ENCODE peak calls at places on chromosomes 4 and X, in eight cellular contexts. H is substantia nigra; W is naive thymus-derived CD4-positive, alpha-beta T cell; E is brain microvascular endothelial cell; T is SK-N-SH; V is ascending aorta; G is adrenal gland; C is Peyer's patch. U is an unnamed sample.

GRCh38 chrX:117973175-117974075 is 143.2 kb downstream of the KLHL13 start:
- DNase-seq in V (no peak), T (peak; percentile 30), C (no peak), W (no peak), H (no peak), E (no peak), G (no peak), U (no peak)

GRCh38 chr4:164402554-164402953 is 351.4 kb upstream of the SMIM31 start:
- DNase-seq in G (no peak), V (no peak), W (no peak), C (no peak), H (no peak), T (no peak), E (no peak), U (no peak)

GRCh38 chr4:112055100-112055499 is 90.2 kb upstream of the FAM241A start:
- DNase-seq in G (no peak), V (no peak), C (no peak), W (no peak), E (no peak), T (no peak), H (no peak), U (no peak)

GRCh38 chr4:125105561-125105960 is 209.2 kb upstream of the FAT4 start:
- DNase-seq in H (no peak), W (no peak), E (no peak), T (no peak), V (no peak), G (no peak), C (no peak), U (no peak)

GRCh38 chr4:152628128-152628527 is 51.7 kb downstream of the TMEM154 start:
- DNase-seq in G (no peak), C (no peak), E (no peak), W (no peak), T (no peak), H (no peak), V (no peak), U (no peak)

GRCh38 chrX:23317799-23318724 is 16.6 kb upstream of the PTCHD1 start:
- DNase-seq in V (no peak), H (peak; percentile 9), G (peak; percentile 22), W (peak; percentile 25), C (no peak), T (peak; percentile 69), E (peak; percentile 12), U (no peak)

GRCh38 chrX:23699636-23700194 is 32.4 kb downstream of the PRDX4 start:
- DNase-seq in W (no peak), H (no peak), G (peak; percentile 42), V (no peak), E (no peak), C (peak; percentile 26), T (no peak), U (no peak)

GRCh38 chr4:162461952-162462351 is 298.2 kb upstream of the FSTL5 start:
- DNase-seq in T (peak; percentile 3), H (no peak), V (no peak), C (no peak), W (no peak), E (no peak), G (no peak), U (no peak)

GRCh38 chr4:183797445-183798248 is 107.5 kb upstream of the STOX2 start:
- DNase-seq in H (no peak), E (no peak), G (no peak), C (no peak), T (peak; percentile 83), W (peak; percentile 33), V (no peak), U (no peak)

GRCh38 chr4:14084598-14084997 is 457.1 kb upstream of the BOD1L1 start:
- DNase-seq in H (no peak), C (no peak), W (no peak), T (no peak), V (no peak), G (no peak), E (no peak), U (no peak)

GRCh38 chr4:117575850-117576249 is 458.4 kb upstream of the NDST3 start:
- DNase-seq in G (no peak), W (no peak), E (no peak), C (no peak), V (no peak), H (no peak), T (no peak), U (no peak)

GRCh38 chrX:21373637-21374162 is 518 bp upstream of the CNKSR2 start:
- DNase-seq in C (peak; percentile 17), V (no peak), E (no peak), G (no peak), T (no peak), H (peak; percentile 35), W (peak; percentile 25), U (peak; percentile 3)

GRCh38 chr4:173461170-173461569 is 62.3 kb upstream of the SCRG1 start:
- DNase-seq in G (no peak), V (no peak), W (no peak), H (no peak), T (no peak), C (no peak), E (no peak), U (no peak)

GRCh38 chrX:151750511-151750910 is 16.0 kb downstream of the CNGA2 start:
- DNase-seq in V (no peak), E (no peak), C (no peak), H (no peak), T (no peak), G (no peak), W (no peak), U (no peak)

GRCh38 chr4:48490012-48490679 is at the start of gene ZAR1:
- DNase-seq in C (no peak), W (no peak), V (no peak), E (no peak), H (no peak), G (no peak), T (no peak), U (no peak)

GRCh38 chr4:72507167-72507566 is 61.9 kb downstream of the ADAMTS3 start:
- DNase-seq in H (no peak), C (no peak), T (no peak), G (no peak), E (no peak), W (no peak), V (no peak), U (no peak)

GRCh38 chrX:40012039-40012799 is 85.5 kb downstream of the BCOR start:
- DNase-seq in G (peak; percentile 32), V (no peak), T (no peak), E (peak; percentile 20), W (peak; percentile 37), H (no peak), C (no peak), U (no peak)

GRCh38 chrX:101391831-101392230 is 1.0 kb downstream of the RPL36A start:
- DNase-seq in W (no peak), V (no peak), C (no peak), T (no peak), G (no peak), E (no peak), H (no peak), U (no peak)
- H3K27ac ChIP-seq in W (peak overlapping the region; percentile 80), V (peak overlapping the region; percentile 75), C (peak overlapping the region; percentile 82), T (peak overlapping the region; percentile 65), G (no peak overlapping the region), E (peak overlapping the region; percentile 79), H (no peak overlapping the region), U (no peak overlapping the region)

DNA sequence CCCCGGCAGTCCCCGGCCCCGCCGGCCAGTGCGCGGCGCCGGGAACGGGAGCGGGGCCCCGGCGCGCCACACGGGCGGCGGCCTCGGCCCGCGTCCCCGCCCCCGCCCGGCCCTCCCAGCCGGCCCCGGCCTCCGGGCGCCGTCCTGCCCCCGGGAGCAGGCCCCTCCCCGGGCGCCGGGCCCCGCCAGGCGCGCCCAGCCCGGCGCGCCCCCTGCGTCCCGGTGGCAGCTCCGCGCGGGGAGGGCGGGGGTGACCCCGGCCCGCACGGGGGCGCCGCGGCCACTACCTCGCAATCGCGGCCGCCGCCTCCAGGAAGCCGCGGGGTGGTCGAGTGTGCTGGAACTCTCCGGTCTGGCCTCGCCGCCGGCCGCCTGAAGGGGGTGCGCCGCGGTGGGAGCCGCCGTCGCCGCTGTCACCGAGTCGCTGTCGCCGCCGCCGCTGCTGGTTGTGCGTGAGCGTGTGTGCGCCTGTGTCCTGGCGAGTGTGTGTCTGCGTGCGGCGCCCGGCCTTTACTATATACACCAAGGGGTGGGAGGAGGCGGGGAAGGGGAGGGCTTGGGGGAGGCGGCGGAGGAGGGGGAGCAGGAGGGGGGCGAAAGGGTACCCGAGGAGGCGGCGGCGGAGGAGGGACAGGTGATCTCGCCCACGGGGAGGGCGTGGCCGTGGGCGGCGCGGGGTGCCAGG is at the start of gene RAI2:
- DNase-seq in E (no peak), G (peak; percentile 30), H (peak; percentile 30), C (peak; percentile 17), V (no peak), W (no peak), T (peak; percentile 75), U (no peak)
- H3K27ac ChIP-seq in E (no peak within 1 kb of the TSS), G (no peak within 1 kb of the TSS), H (no peak within 1 kb of the TSS), C (peak within 1 kb of the TSS; percentile 55), V (peak within 1 kb of the TSS; percentile 63), W (no peak within 1 kb of the TSS), T (no peak within 1 kb of the TSS), U (no peak within 1 kb of the TSS)

GRCh38 chr4:85862896-85863295 is 387.9 kb downstream of the ARHGAP24 start:
- DNase-seq in H (no peak), C (no peak), E (no peak), W (no peak), V (no peak), G (no peak), T (no peak), U (no peak)
- H3K27ac ChIP-seq in H (no peak overlapping the region), C (no peak overlapping the region), E (no peak overlapping the region), W (no peak overlapping the region), V (peak overlapping the region; percentile 72), G (no peak overlapping the region), T (no peak overlapping the region), U (no peak overlapping the region)

DNA sequence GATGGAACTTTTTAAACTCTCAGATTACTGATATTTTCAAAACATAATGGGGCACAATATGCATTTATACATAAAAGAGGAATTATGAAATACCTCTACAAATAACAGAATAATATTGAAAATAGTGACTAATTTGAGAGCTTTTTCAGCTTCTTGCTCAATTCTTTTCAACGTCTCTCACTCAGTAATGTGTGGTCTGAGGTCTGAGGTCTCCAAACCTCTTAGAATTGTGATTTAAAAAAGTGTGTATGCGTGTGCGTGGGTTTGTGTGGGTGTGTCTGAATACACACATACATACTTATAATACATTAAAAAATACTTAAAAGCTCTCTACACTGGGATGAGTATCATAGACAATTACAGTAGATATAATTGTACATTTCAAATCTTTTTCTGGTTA is 7.9 kb downstream of the NDNF start:
- DNase-seq in T (no peak), C (no peak), G (no peak), W (no peak), H (no peak), V (no peak), E (no peak), U (no peak)
- H3K27ac ChIP-seq in T (no peak overlapping the region), C (no peak overlapping the region), G (no peak overlapping the region), W (no peak overlapping the region), H (no peak overlapping the region), V (no peak overlapping the region), E (no peak overlapping the region), U (no peak overlapping the region)

GRCh38 chr4:158769175-158769831 is 477 bp downstream of the FNIP2 start:
- DNase-seq in E (no peak), C (peak; percentile 17), W (peak; percentile 58), G (peak; percentile 51), H (peak; percentile 69), V (no peak), T (no peak), U (peak; percentile 52)
- H3K27ac ChIP-seq in E (peak overlapping the region; percentile 88), C (peak overlapping the region; percentile 88), W (peak overlapping the region; percentile 70), G (no peak overlapping the region), H (peak overlapping the region; percentile 71), V (peak overlapping the region; percentile 92), T (peak overlapping the region; percentile 76), U (peak overlapping the region; percentile 65)